ENCODE peak calls at places on chromosomes 2 and 18, in nine cellular contexts. One of them, this sample, is unnamed.

GRCh38 chr18:63850010-63850409 is 37.5 kb upstream of the SERPINB2 start:
- DNase-seq in KBM-7: peak; percentile 26
- DNase-seq in GM18507: no peak
- DNase-seq in left lobe of liver: no peak
- DNase-seq in endothelial cell: peak; percentile 47
- DNase-seq in stimulated activated CD4-positive, alpha-beta T cell treated with anti-CD3 and anti-CD28 coated beads, TNF-alpha, amount 100 ng/mL, for 4 hours: no peak
- DNase-seq in DMS79: no peak
- DNase-seq in fibroblast of mammary gland: peak; percentile 51
- DNase-seq in nucleus accumbens: no peak
- DNase-seq in this sample: peak; percentile 39

GRCh38 chr2:128984855-128985254 is 666.2 kb upstream of the HS6ST1 start:
- DNase-seq in endothelial cell: no peak
- DNase-seq in left lobe of liver: no peak
- DNase-seq in nucleus accumbens: no peak
- DNase-seq in stimulated activated CD4-positive, alpha-beta T cell treated with anti-CD3 and anti-CD28 coated beads, TNF-alpha, amount 100 ng/mL, for 4 hours: no peak
- DNase-seq in DMS79: no peak
- DNase-seq in KBM-7: no peak
- DNase-seq in fibroblast of mammary gland: no peak
- DNase-seq in GM18507: no peak
- DNase-seq in this sample: no peak

GRCh38 chr2:66897181-66897580 is 462.3 kb downstream of the MEIS1 start:
- DNase-seq in GM18507: no peak
- DNase-seq in nucleus accumbens: no peak
- DNase-seq in DMS79: no peak
- DNase-seq in fibroblast of mammary gland: peak; percentile 72
- DNase-seq in KBM-7: no peak
- DNase-seq in stimulated activated CD4-positive, alpha-beta T cell treated with anti-CD3 and anti-CD28 coated beads, TNF-alpha, amount 100 ng/mL, for 4 hours: no peak
- DNase-seq in endothelial cell: no peak
- DNase-seq in left lobe of liver: no peak
- DNase-seq in this sample: peak; percentile 42

GRCh38 chr2:81576713-81577112 is 1272.2 kb upstream of the LRRTM1 start:
- DNase-seq in DMS79: no peak
- DNase-seq in KBM-7: no peak
- DNase-seq in endothelial cell: no peak
- DNase-seq in fibroblast of mammary gland: no peak
- DNase-seq in left lobe of liver: no peak
- DNase-seq in stimulated activated CD4-positive, alpha-beta T cell treated with anti-CD3 and anti-CD28 coated beads, TNF-alpha, amount 100 ng/mL, for 4 hours: no peak
- DNase-seq in GM18507: no peak
- DNase-seq in nucleus accumbens: no peak
- DNase-seq in this sample: no peak

GRCh38 chr2:33588246-33588645 is 10.9 kb downstream of the FAM98A start:
- DNase-seq in stimulated activated CD4-positive, alpha-beta T cell treated with anti-CD3 and anti-CD28 coated beads, TNF-alpha, amount 100 ng/mL, for 4 hours: no peak
- DNase-seq in GM18507: no peak
- DNase-seq in KBM-7: no peak
- DNase-seq in left lobe of liver: no peak
- DNase-seq in endothelial cell: no peak
- DNase-seq in fibroblast of mammary gland: peak; percentile 40
- DNase-seq in nucleus accumbens: no peak
- DNase-seq in DMS79: no peak
- DNase-seq in this sample: no peak

GRCh38 chr2:25251461-25252273 is 83.3 kb upstream of the POMC start:
- DNase-seq in fibroblast of mammary gland: no peak
- DNase-seq in endothelial cell: peak; percentile 41
- DNase-seq in stimulated activated CD4-positive, alpha-beta T cell treated with anti-CD3 and anti-CD28 coated beads, TNF-alpha, amount 100 ng/mL, for 4 hours: peak; percentile 47
- DNase-seq in KBM-7: no peak
- DNase-seq in GM18507: peak; percentile 56
- DNase-seq in left lobe of liver: peak; percentile 58
- DNase-seq in DMS79: peak; percentile 74
- DNase-seq in nucleus accumbens: no peak
- DNase-seq in this sample: peak; percentile 23

GRCh38 chr18:58590231-58590630 is 38.7 kb downstream of the ALPK2 start:
- DNase-seq in DMS79: no peak
- DNase-seq in endothelial cell: no peak
- DNase-seq in left lobe of liver: no peak
- DNase-seq in fibroblast of mammary gland: peak; percentile 71
- DNase-seq in KBM-7: no peak
- DNase-seq in stimulated activated CD4-positive, alpha-beta T cell treated with anti-CD3 and anti-CD28 coated beads, TNF-alpha, amount 100 ng/mL, for 4 hours: no peak
- DNase-seq in nucleus accumbens: no peak
- DNase-seq in GM18507: no peak
- DNase-seq in this sample: peak; percentile 93

GRCh38 chr2:127674241-127675209 is 805 bp downstream of the LIMS2 start:
- DNase-seq in nucleus accumbens: no peak
- DNase-seq in endothelial cell: no peak
- DNase-seq in KBM-7: no peak
- DNase-seq in fibroblast of mammary gland: no peak
- DNase-seq in stimulated activated CD4-positive, alpha-beta T cell treated with anti-CD3 and anti-CD28 coated beads, TNF-alpha, amount 100 ng/mL, for 4 hours: no peak
- DNase-seq in left lobe of liver: no peak
- DNase-seq in GM18507: no peak
- DNase-seq in DMS79: no peak
- DNase-seq in this sample: no peak

GRCh38 chr2:234189230-234189629 is 138.7 kb downstream of the SPP2 start:
- DNase-seq in fibroblast of mammary gland: no peak
- DNase-seq in nucleus accumbens: no peak
- DNase-seq in DMS79: no peak
- DNase-seq in left lobe of liver: no peak
- DNase-seq in stimulated activated CD4-positive, alpha-beta T cell treated with anti-CD3 and anti-CD28 coated beads, TNF-alpha, amount 100 ng/mL, for 4 hours: no peak
- DNase-seq in KBM-7: no peak
- DNase-seq in GM18507: no peak
- DNase-seq in endothelial cell: no peak
- DNase-seq in this sample: no peak

GRCh38 chr2:61177727-61178549 is 15.9 kb downstream of the C2orf74 start:
- DNase-seq in KBM-7: peak; percentile 52
- DNase-seq in stimulated activated CD4-positive, alpha-beta T cell treated with anti-CD3 and anti-CD28 coated beads, TNF-alpha, amount 100 ng/mL, for 4 hours: peak; percentile 41
- DNase-seq in fibroblast of mammary gland: peak; percentile 30
- DNase-seq in endothelial cell: peak; percentile 33
- DNase-seq in GM18507: peak; percentile 8
- DNase-seq in DMS79: peak; percentile 16
- DNase-seq in left lobe of liver: peak; percentile 60
- DNase-seq in nucleus accumbens: peak; percentile 60
- DNase-seq in this sample: peak; percentile 44

GRCh38 chr2:23256643-23257042 is 128.3 kb upstream of the KLHL29 start:
- DNase-seq in left lobe of liver: no peak
- DNase-seq in endothelial cell: no peak
- DNase-seq in stimulated activated CD4-positive, alpha-beta T cell treated with anti-CD3 and anti-CD28 coated beads, TNF-alpha, amount 100 ng/mL, for 4 hours: no peak
- DNase-seq in GM18507: no peak
- DNase-seq in nucleus accumbens: no peak
- DNase-seq in fibroblast of mammary gland: no peak
- DNase-seq in DMS79: no peak
- DNase-seq in KBM-7: no peak
- DNase-seq in this sample: no peak

GRCh38 chr2:7057865-7058400 is 140.7 kb downstream of the RNF144A start:
- DNase-seq in stimulated activated CD4-positive, alpha-beta T cell treated with anti-CD3 and anti-CD28 coated beads, TNF-alpha, amount 100 ng/mL, for 4 hours: no peak
- DNase-seq in fibroblast of mammary gland: no peak
- DNase-seq in DMS79: no peak
- DNase-seq in GM18507: no peak
- DNase-seq in nucleus accumbens: no peak
- DNase-seq in left lobe of liver: no peak
- DNase-seq in KBM-7: peak; percentile 61
- DNase-seq in endothelial cell: no peak
- DNase-seq in this sample: no peak

GRCh38 chr18:48293954-48294893 is 115.0 kb downstream of the ZBTB7C start:
- DNase-seq in left lobe of liver: no peak
- DNase-seq in stimulated activated CD4-positive, alpha-beta T cell treated with anti-CD3 and anti-CD28 coated beads, TNF-alpha, amount 100 ng/mL, for 4 hours: no peak
- DNase-seq in fibroblast of mammary gland: no peak
- DNase-seq in DMS79: peak; percentile 90
- DNase-seq in KBM-7: no peak
- DNase-seq in nucleus accumbens: no peak
- DNase-seq in endothelial cell: no peak
- DNase-seq in GM18507: no peak
- DNase-seq in this sample: no peak

GRCh38 chr2:28627722-28628480 is 123.7 kb upstream of the PPP1CB start:
- DNase-seq in fibroblast of mammary gland: peak; percentile 44
- DNase-seq in left lobe of liver: no peak
- DNase-seq in GM18507: no peak
- DNase-seq in nucleus accumbens: no peak
- DNase-seq in stimulated activated CD4-positive, alpha-beta T cell treated with anti-CD3 and anti-CD28 coated beads, TNF-alpha, amount 100 ng/mL, for 4 hours: no peak
- DNase-seq in DMS79: no peak
- DNase-seq in endothelial cell: no peak
- DNase-seq in KBM-7: no peak
- DNase-seq in this sample: no peak

GRCh38 chr2:127128508-127128907 is 21.6 kb upstream of the BIN1 start:
- DNase-seq in endothelial cell: no peak
- DNase-seq in stimulated activated CD4-positive, alpha-beta T cell treated with anti-CD3 and anti-CD28 coated beads, TNF-alpha, amount 100 ng/mL, for 4 hours: no peak
- DNase-seq in nucleus accumbens: no peak
- DNase-seq in left lobe of liver: peak; percentile 83
- DNase-seq in DMS79: peak; percentile 11
- DNase-seq in fibroblast of mammary gland: no peak
- DNase-seq in KBM-7: peak; percentile 59
- DNase-seq in GM18507: peak; percentile 69
- DNase-seq in this sample: no peak

GRCh38 chr2:104213758-104214157 is 640.2 kb upstream of the POU3F3 start:
- DNase-seq in GM18507: no peak
- DNase-seq in KBM-7: no peak
- DNase-seq in endothelial cell: no peak
- DNase-seq in left lobe of liver: no peak
- DNase-seq in DMS79: no peak
- DNase-seq in stimulated activated CD4-positive, alpha-beta T cell treated with anti-CD3 and anti-CD28 coated beads, TNF-alpha, amount 100 ng/mL, for 4 hours: no peak
- DNase-seq in fibroblast of mammary gland: no peak
- DNase-seq in nucleus accumbens: no peak
- DNase-seq in this sample: no peak

GRCh38 chr18:54392621-54393023 is 34.9 kb downstream of the C18orf54 start:
- DNase-seq in nucleus accumbens: no peak
- DNase-seq in endothelial cell: no peak
- DNase-seq in stimulated activated CD4-positive, alpha-beta T cell treated with anti-CD3 and anti-CD28 coated beads, TNF-alpha, amount 100 ng/mL, for 4 hours: no peak
- DNase-seq in fibroblast of mammary gland: peak; percentile 73
- DNase-seq in left lobe of liver: no peak
- DNase-seq in GM18507: peak; percentile 35
- DNase-seq in DMS79: no peak
- DNase-seq in KBM-7: peak; percentile 88
- DNase-seq in this sample: peak; percentile 78

GRCh38 chr2:82344670-82345069 is 2040.1 kb upstream of the LRRTM1 start:
- DNase-seq in DMS79: no peak
- DNase-seq in left lobe of liver: no peak
- DNase-seq in stimulated activated CD4-positive, alpha-beta T cell treated with anti-CD3 and anti-CD28 coated beads, TNF-alpha, amount 100 ng/mL, for 4 hours: no peak
- DNase-seq in nucleus accumbens: no peak
- DNase-seq in fibroblast of mammary gland: no peak
- DNase-seq in GM18507: no peak
- DNase-seq in endothelial cell: no peak
- DNase-seq in KBM-7: no peak
- DNase-seq in this sample: peak; percentile 41

GRCh38 chr18:57885931-57886330 is 82.8 kb upstream of the ATP8B1 start:
- DNase-seq in fibroblast of mammary gland: peak; percentile 21
- DNase-seq in endothelial cell: no peak
- DNase-seq in GM18507: no peak
- DNase-seq in KBM-7: no peak
- DNase-seq in DMS79: no peak
- DNase-seq in stimulated activated CD4-positive, alpha-beta T cell treated with anti-CD3 and anti-CD28 coated beads, TNF-alpha, amount 100 ng/mL, for 4 hours: no peak
- DNase-seq in nucleus accumbens: no peak
- DNase-seq in left lobe of liver: no peak
- DNase-seq in this sample: no peak

GRCh38 chr2:62291517-62292137 is 95.7 kb downstream of the B3GNT2 start:
- DNase-seq in fibroblast of mammary gland: no peak
- DNase-seq in nucleus accumbens: no peak
- DNase-seq in left lobe of liver: no peak
- DNase-seq in stimulated activated CD4-positive, alpha-beta T cell treated with anti-CD3 and anti-CD28 coated beads, TNF-alpha, amount 100 ng/mL, for 4 hours: no peak
- DNase-seq in KBM-7: no peak
- DNase-seq in endothelial cell: no peak
- DNase-seq in DMS79: no peak
- DNase-seq in GM18507: no peak
- DNase-seq in this sample: no peak

GRCh38 chr2:42135381-42136312 is 33.5 kb upstream of the EML4 start:
- DNase-seq in GM18507: no peak
- DNase-seq in nucleus accumbens: no peak
- DNase-seq in DMS79: no peak
- DNase-seq in stimulated activated CD4-positive, alpha-beta T cell treated with anti-CD3 and anti-CD28 coated beads, TNF-alpha, amount 100 ng/mL, for 4 hours: no peak
- DNase-seq in KBM-7: peak; percentile 48
- DNase-seq in left lobe of liver: no peak
- DNase-seq in fibroblast of mammary gland: no peak
- DNase-seq in endothelial cell: no peak
- DNase-seq in this sample: no peak

GRCh38 chr2:86372641-86373502 is 35.4 kb upstream of the REEP1 start:
- DNase-seq in endothelial cell: peak; percentile 51
- DNase-seq in left lobe of liver: peak; percentile 58
- DNase-seq in GM18507: no peak
- DNase-seq in DMS79: no peak
- DNase-seq in stimulated activated CD4-positive, alpha-beta T cell treated with anti-CD3 and anti-CD28 coated beads, TNF-alpha, amount 100 ng/mL, for 4 hours: no peak
- DNase-seq in fibroblast of mammary gland: peak; percentile 36
- DNase-seq in KBM-7: peak; percentile 60
- DNase-seq in nucleus accumbens: no peak
- DNase-seq in this sample: peak; percentile 58

GRCh38 chr18:40096675-40097074 is 1858.4 kb upstream of the PIK3C3 start:
- DNase-seq in KBM-7: no peak
- DNase-seq in GM18507: no peak
- DNase-seq in endothelial cell: no peak
- DNase-seq in nucleus accumbens: no peak
- DNase-seq in DMS79: no peak
- DNase-seq in left lobe of liver: no peak
- DNase-seq in stimulated activated CD4-positive, alpha-beta T cell treated with anti-CD3 and anti-CD28 coated beads, TNF-alpha, amount 100 ng/mL, for 4 hours: no peak
- DNase-seq in fibroblast of mammary gland: peak; percentile 13
- DNase-seq in this sample: no peak

GRCh38 chr18:77765468-77765867 is 515.8 kb downstream of the GALR1 start:
- DNase-seq in nucleus accumbens: no peak
- DNase-seq in left lobe of liver: no peak
- DNase-seq in stimulated activated CD4-positive, alpha-beta T cell treated with anti-CD3 and anti-CD28 coated beads, TNF-alpha, amount 100 ng/mL, for 4 hours: no peak
- DNase-seq in fibroblast of mammary gland: peak; percentile 6
- DNase-seq in KBM-7: peak; percentile 48
- DNase-seq in DMS79: no peak
- DNase-seq in endothelial cell: peak; percentile 7
- DNase-seq in GM18507: no peak
- DNase-seq in this sample: peak; percentile 16